ENCODE peak calls at places on chromosomes 12 and 14, in seven cellular contexts. I is EH; A is ovary; L is endothelial cell; C is stimulated activated CD4-positive, alpha-beta T cell treated with anti-CD3 and anti-CD28 coated beads, Interleukin-15, amount 100 ng/mL, for 1 hour; P is hippocampal formation; S is neural crest cell. V is an unnamed sample.

GRCh38 chr12:68063900-68064590 is 74.8 kb downstream of the IFNG-AS1 start:
- DNase-seq in S (no peak), P (no peak), A (no peak), L (no peak), I (no peak), C (no peak), V (no peak)

GRCh38 chr12:40727774-40728483 is 35.7 kb downstream of the CNTN1 start:
- DNase-seq in L (no peak), C (no peak), A (no peak), S (no peak), P (no peak), I (no peak), V (no peak)

GRCh38 chr12:10705655-10706054 is 17.5 kb downstream of the YBX3 start:
- DNase-seq in I (peak; percentile 46), A (no peak), C (no peak), L (no peak), P (no peak), S (no peak), V (no peak)

GRCh38 chr12:131390408-131391100 is 320.3 kb upstream of the SFSWAP start:
- DNase-seq in A (no peak), P (no peak), C (no peak), I (no peak), L (peak; percentile 65), S (peak; percentile 35), V (no peak)

GRCh38 chr12:95653761-95654546 is 102.7 kb upstream of the USP44 start:
- DNase-seq in S (no peak), P (no peak), C (no peak), L (no peak), I (peak; percentile 97), A (no peak), V (peak; percentile 35)

GRCh38 chr12:25308761-25309160 is 58.0 kb upstream of the KRAS start:
- DNase-seq in L (no peak), P (no peak), I (peak; percentile 72), C (no peak), A (no peak), S (no peak), V (no peak)

GRCh38 chr12:5809586-5809985 is 135.5 kb downstream of the ANO2 start:
- DNase-seq in P (no peak), L (no peak), C (no peak), A (no peak), S (no peak), I (no peak), V (peak; percentile 49)

GRCh38 chr12:29241821-29242591 is 92.9 kb downstream of the FAR2 start:
- DNase-seq in S (no peak), P (peak; percentile 86), L (no peak), A (no peak), C (no peak), I (peak; percentile 78), V (peak; percentile 53)

GRCh38 chr14:49218436-49219092 is 367.6 kb downstream of the RPS29 start:
- DNase-seq in P (no peak), A (peak; percentile 77), L (no peak), C (no peak), I (no peak), S (no peak), V (no peak)

GRCh38 chr14:95489163-95489887 is 27.1 kb downstream of the SYNE3 start:
- DNase-seq in P (no peak), S (no peak), L (no peak), A (peak; percentile 65), I (peak; percentile 31), C (no peak), V (no peak)

GRCh38 chr14:74568380-74568649 is 43.7 kb downstream of the LTBP2 start:
- DNase-seq in L (no peak), I (no peak), A (no peak), P (no peak), C (no peak), S (no peak), V (no peak)

GRCh38 chr14:26856832-26857508 is 259.1 kb upstream of the NOVA1 start:
- DNase-seq in A (peak; percentile 22), S (no peak), I (no peak), C (no peak), L (no peak), P (no peak), V (no peak)

GRCh38 chr14:34722723-34723545 is 8.5 kb upstream of the CFL2 start:
- DNase-seq in P (peak; percentile 65), A (peak; percentile 63), L (peak; percentile 39), S (peak; percentile 39), I (peak; percentile 68), C (no peak), V (peak; percentile 42)

GRCh38 chr12:111628505-111629260 is 29.6 kb upstream of the ATXN2 start:
- DNase-seq in P (no peak), L (no peak), C (no peak), I (no peak), A (no peak), S (no peak), V (no peak)

GRCh38 chr14:60760648-60761364 is 26.2 kb downstream of the MNAT1 start:
- DNase-seq in L (no peak), C (no peak), P (no peak), A (no peak), I (no peak), S (no peak), V (no peak)

GRCh38 chr12:10362325-10362724 is 27.5 kb downstream of the KLRK1 start:
- DNase-seq in L (no peak), S (no peak), P (no peak), I (no peak), A (no peak), C (no peak), V (no peak)

GRCh38 chr12:100293017-100293416 is 26.0 kb downstream of the SCYL2 start:
- DNase-seq in S (no peak), A (no peak), P (no peak), C (no peak), L (no peak), I (no peak), V (no peak)

GRCh38 chr14:100076630-100077029 is 11.4 kb downstream of the EVL start:
- DNase-seq in S (no peak), A (peak; percentile 24), I (peak; percentile 77), P (no peak), C (no peak), L (no peak), V (peak; percentile 41)

GRCh38 chr12:104672501-104673265 is 215.9 kb downstream of the CHST11 start:
- DNase-seq in L (no peak), A (no peak), P (no peak), I (peak; percentile 19), C (no peak), S (no peak), V (peak; percentile 82)

GRCh38 chr12:49983892-49984291 is 11.1 kb downstream of the AQP6 start:
- DNase-seq in A (no peak), L (no peak), S (no peak), C (no peak), P (no peak), I (peak; percentile 91), V (peak; percentile 78)

GRCh38 chr12:47797432-47797831 is 22.3 kb downstream of the HDAC7 start:
- DNase-seq in P (no peak), S (no peak), I (no peak), L (no peak), C (no peak), A (no peak), V (peak; percentile 41)

GRCh38 chr14:93099643-93100042 is 16.1 kb downstream of the ITPK1 start:
- DNase-seq in A (no peak), I (no peak), P (no peak), C (no peak), L (no peak), S (no peak), V (no peak)

GRCh38 chr12:87304406-87304805 is 724.8 kb downstream of the C12orf50 start:
- DNase-seq in I (no peak), C (no peak), L (no peak), S (no peak), P (no peak), A (no peak), V (no peak)

GRCh38 chr14:30443368-30444007 is 115.5 kb upstream of the G2E3 start:
- DNase-seq in I (peak; percentile 20), A (no peak), P (peak; percentile 72), L (no peak), C (no peak), S (no peak), V (peak; percentile 41)

GRCh38 chr12:47963340-47964040 is at the start of gene TMEM106C:
- DNase-seq in C (peak; percentile 81), P (peak; percentile 73), I (peak; percentile 89), L (peak; percentile 97), A (peak; percentile 92), S (peak; percentile 94), V (peak; percentile 96)

GRCh38 chr12:6767592-6768384 is 1.6 kb downstream of the PTMS start:
- DNase-seq in I (peak; percentile 48), C (no peak), P (no peak), L (no peak), A (peak; percentile 46), S (no peak), V (peak; percentile 49)

GRCh38 chr14:35438910-35439713 is 34.6 kb upstream of the NFKBIA start:
- DNase-seq in L (no peak), S (no peak), C (no peak), I (peak; percentile 22), P (no peak), A (no peak), V (no peak)

GRCh38 chr14:104545151-104545931 is 34.2 kb upstream of the C14orf180 start:
- DNase-seq in A (peak; percentile 6), L (no peak), P (peak; percentile 41), S (no peak), C (no peak), I (no peak), V (peak; percentile 54)

GRCh38 chr12:80559766-80560165 is 115.7 kb downstream of the PTPRQ start:
- DNase-seq in P (no peak), C (no peak), L (no peak), A (no peak), I (no peak), S (no peak), V (no peak)

GRCh38 chr14:28161040-28161439 is 605.5 kb upstream of the FOXG1 start:
- DNase-seq in L (no peak), A (no peak), P (no peak), S (no peak), C (no peak), I (no peak), V (no peak)

GRCh38 chr14:36683083-36683724 is 21.5 kb downstream of the PAX9 start:
- DNase-seq in L (no peak), A (no peak), P (no peak), S (no peak), C (no peak), I (no peak), V (peak; percentile 72)

GRCh38 chr14:93036652-93037341 is 78.9 kb downstream of the ITPK1 start:
- DNase-seq in S (peak; percentile 52), L (no peak), I (no peak), A (peak; percentile 55), P (peak; percentile 93), C (no peak), V (peak; percentile 26)

GRCh38 chr14:34322940-34323418 is 139.1 kb downstream of the SPTSSA start:
- DNase-seq in L (peak; percentile 72), A (peak; percentile 31), S (peak; percentile 77), P (no peak), I (peak; percentile 61), C (peak; percentile 39), V (peak; percentile 79)

GRCh38 chr14:88326352-88327103 is 3.5 kb upstream of the KCNK10 start:
- DNase-seq in C (no peak), L (peak; percentile 13), P (no peak), I (peak; percentile 21), A (no peak), S (no peak), V (peak; percentile 17)

GRCh38 chr14:104636131-104636530 is 31.6 kb upstream of the TMEM179 start:
- DNase-seq in L (no peak), C (no peak), A (no peak), P (no peak), I (no peak), S (no peak), V (no peak)

GRCh38 chr12:119202544-119202943 is 23.8 kb downstream of the HSPB8 start:
- DNase-seq in I (no peak), C (no peak), L (no peak), P (no peak), S (no peak), A (no peak), V (no peak)

V was measured in Daoy.